ENCODE peak calls at places on chromosome 1, in four cellular contexts. Q, L, J and C are unnamed samples.

GRCh38 chr1:45677751-45678245 is 8.5 kb downstream of the GPBP1L1 start:
- DNase-seq in Q (no peak), L (no peak), J (no peak), C (no peak)

GRCh38 chr1:115927971-115928370 is 48.3 kb upstream of the SLC22A15 start:
- DNase-seq in Q (no peak), L (no peak), J (no peak), C (peak; percentile 58)

GRCh38 chr1:92352856-92353255 is 54.0 kb downstream of the RPAP2 start:
- DNase-seq in Q (no peak), L (no peak), J (no peak), C (no peak)

GRCh38 chr1:154431586-154432373 is 26.6 kb downstream of the IL6R start:
- DNase-seq in Q (no peak), L (peak; percentile 30), J (peak; percentile 63), C (peak; percentile 99)

GRCh38 chr1:85611856-85612255 is 31.3 kb downstream of the CCN1 start:
- DNase-seq in Q (no peak), L (peak; percentile 48), J (peak; percentile 78), C (peak; percentile 96)

GRCh38 chr1:56062625-56063024 is 516.7 kb downstream of the PLPP3 start:
- DNase-seq in Q (no peak), L (no peak), J (no peak), C (no peak)

GRCh38 chr1:200250469-200250868 is 159.4 kb downstream of the ZNF281 start:
- DNase-seq in Q (no peak), L (no peak), J (no peak), C (no peak)

GRCh38 chr1:25573591-25573930 is 30.2 kb downstream of the LDLRAP1 start:
- DNase-seq in Q (no peak), L (no peak), J (peak; percentile 68), C (peak; percentile 12)

GRCh38 chr1:151838491-151839412 is 868 bp downstream of the C2CD4D start:
- DNase-seq in Q (no peak), L (no peak), J (peak; percentile 46), C (peak; percentile 27)

GRCh38 chr1:12469493-12469892 is 148.5 kb downstream of the DHRS3 start:
- DNase-seq in Q (no peak), L (no peak), J (no peak), C (no peak)

GRCh38 chr1:121587777-121588176 is 403.0 kb downstream of the SRGAP2C start:
- DNase-seq in Q (no peak), L (no peak), J (no peak), C (peak; percentile 45)

GRCh38 chr1:155858805-155859233 is 548 bp upstream of the SYT11 start:
- DNase-seq in Q (no peak), L (peak; percentile 33), J (peak; percentile 21), C (peak; percentile 66)

GRCh38 chr1:178311164-178311563 is 185.6 kb downstream of the CLEC20A start:
- DNase-seq in Q (no peak), L (no peak), J (no peak), C (no peak)

GRCh38 chr1:53837924-53838653 is at the start of gene NDC1:
- DNase-seq in Q (peak; percentile 93), L (peak; percentile 93), J (peak; percentile 95), C (peak; percentile 96)

GRCh38 chr1:85463666-85464496 is 1.1 kb downstream of the DDAH1 start:
- DNase-seq in Q (no peak), L (no peak), J (no peak), C (no peak)

DNA sequence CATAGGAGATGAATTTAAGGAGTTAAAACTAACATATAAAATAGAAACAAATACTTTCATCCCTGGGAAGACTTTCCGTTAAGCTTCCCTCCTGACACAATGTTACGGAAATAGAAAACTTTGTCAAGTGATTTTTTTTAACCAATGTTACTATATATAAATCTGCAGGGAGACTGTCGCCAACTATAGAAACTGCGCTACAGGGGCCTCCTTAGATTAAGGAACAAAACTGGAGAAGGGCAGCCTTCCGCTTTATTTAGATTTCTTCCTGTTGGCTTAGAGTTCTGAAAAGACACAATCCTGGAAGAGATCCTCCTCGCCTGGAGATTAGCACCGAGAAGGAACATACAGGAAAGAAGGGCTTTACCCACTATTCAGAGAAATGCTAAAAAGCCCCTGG is 1.5 kb downstream of the MGST3 start:
- DNase-seq in Q (no peak), L (no peak), J (no peak), C (no peak)
- H3K27ac ChIP-seq in Q (no peak overlapping the region), L (peak overlapping the region; percentile 69), J (peak overlapping the region; percentile 90), C (peak overlapping the region; percentile 75)

DNA sequence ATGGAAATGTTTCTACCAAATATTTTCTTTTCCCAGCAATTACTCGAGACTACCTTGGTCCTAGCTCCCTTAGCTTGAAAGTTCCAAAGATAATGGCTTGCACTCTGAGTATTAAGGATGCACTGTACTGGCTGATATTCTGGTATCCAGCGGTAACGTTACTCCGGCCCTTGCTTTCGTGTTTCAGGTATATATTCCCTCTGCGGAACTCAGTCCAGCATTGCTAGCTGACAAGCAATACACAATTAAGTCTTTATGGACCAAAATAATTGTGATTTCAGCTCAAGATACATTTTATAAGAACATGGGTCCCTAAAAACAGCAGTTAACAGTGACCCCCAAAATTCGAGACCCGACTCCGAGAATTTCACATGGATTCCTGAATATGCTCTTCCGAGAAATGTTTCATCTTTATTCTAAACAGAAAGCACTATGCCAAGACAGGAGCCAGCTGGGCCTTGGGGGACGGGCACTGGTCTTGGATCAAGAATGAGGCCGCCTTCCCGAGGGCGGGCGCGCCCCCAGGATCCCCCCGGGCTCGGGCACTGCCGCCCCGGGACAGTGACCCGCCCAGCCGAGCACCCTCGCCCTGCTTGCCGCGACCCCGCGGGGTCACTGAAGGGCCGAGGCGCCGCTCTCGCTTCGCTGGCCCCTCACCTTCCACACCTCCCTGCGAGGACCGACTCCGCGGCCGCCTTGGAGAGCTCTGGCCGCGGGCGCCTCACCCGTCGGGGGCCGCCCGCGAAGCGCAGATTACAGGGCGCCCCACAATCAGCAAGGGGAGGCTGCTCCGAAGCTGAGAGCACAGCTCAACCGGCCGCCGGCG is 664 bp downstream of the SCYL3 start:
- DNase-seq in Q (no peak), L (peak; percentile 42), J (peak; percentile 23), C (no peak)
- H3K27ac ChIP-seq in Q (peak overlapping the region; percentile 99), L (peak overlapping the region; percentile 97), J (peak overlapping the region; percentile 92), C (peak overlapping the region; percentile 99)

GRCh38 chr1:162230096-162230495 is 146.6 kb downstream of the SPATA46 start:
- DNase-seq in Q (no peak), L (peak; percentile 41), J (no peak), C (no peak)
- H3K27ac ChIP-seq in Q (no peak overlapping the region), L (no peak overlapping the region), J (no peak overlapping the region), C (no peak overlapping the region)

GRCh38 chr1:174989540-174990181 is 10.1 kb upstream of the CACYBP start:
- DNase-seq in Q (no peak), L (no peak), J (no peak), C (no peak)

GRCh38 chr1:174988986-174989385 is 10.8 kb upstream of the CACYBP start:
- DNase-seq in Q (no peak), L (no peak), J (no peak), C (no peak)

GRCh38 chr1:174988539-174988938 is 11.2 kb upstream of the CACYBP start:
- DNase-seq in Q (no peak), L (no peak), J (no peak), C (no peak)

GRCh38 chr1:174991473-174991872 is 8.3 kb upstream of the CACYBP start:
- DNase-seq in Q (no peak), L (no peak), J (no peak), C (no peak)

GRCh38 chr1:174990382-174990999 is 9.3 kb upstream of the CACYBP start:
- DNase-seq in Q (no peak), L (no peak), J (no peak), C (no peak)
- H3K27ac ChIP-seq in Q (peak overlapping the region; percentile 51), L (peak overlapping the region; percentile 58), J (no peak overlapping the region), C (peak overlapping the region; percentile 70)

GRCh38 chr1:89609339-89609725 is 23.6 kb upstream of the LRRC8C start:
- DNase-seq in Q (no peak), L (no peak), J (no peak), C (no peak)
- H3K27ac ChIP-seq in Q (peak overlapping the region; percentile 70), L (no peak overlapping the region), J (no peak overlapping the region), C (no peak overlapping the region)

GRCh38 chr1:231396643-231397042 is 25.4 kb downstream of the EGLN1 start:
- DNase-seq in Q (no peak), L (no peak), J (no peak), C (peak; percentile 24)

GRCh38 chr1:231392380-231393131 is 29.5 kb downstream of the EGLN1 start:
- DNase-seq in Q (no peak), L (no peak), J (no peak), C (no peak)

GRCh38 chr1:231395051-231395995 is 26.8 kb downstream of the EGLN1 start:
- DNase-seq in Q (no peak), L (no peak), J (peak; percentile 71), C (peak; percentile 92)

GRCh38 chr1:231395996-231396385 is 26.1 kb downstream of the EGLN1 start:
- DNase-seq in Q (no peak), L (no peak), J (no peak), C (no peak)

GRCh38 chr1:231393668-231394067 is 28.4 kb downstream of the EGLN1 start:
- DNase-seq in Q (no peak), L (no peak), J (peak; percentile 27), C (no peak)
- H3K27ac ChIP-seq in Q (no peak overlapping the region), L (no peak overlapping the region), J (peak overlapping the region; percentile 46), C (no peak overlapping the region)

DNA sequence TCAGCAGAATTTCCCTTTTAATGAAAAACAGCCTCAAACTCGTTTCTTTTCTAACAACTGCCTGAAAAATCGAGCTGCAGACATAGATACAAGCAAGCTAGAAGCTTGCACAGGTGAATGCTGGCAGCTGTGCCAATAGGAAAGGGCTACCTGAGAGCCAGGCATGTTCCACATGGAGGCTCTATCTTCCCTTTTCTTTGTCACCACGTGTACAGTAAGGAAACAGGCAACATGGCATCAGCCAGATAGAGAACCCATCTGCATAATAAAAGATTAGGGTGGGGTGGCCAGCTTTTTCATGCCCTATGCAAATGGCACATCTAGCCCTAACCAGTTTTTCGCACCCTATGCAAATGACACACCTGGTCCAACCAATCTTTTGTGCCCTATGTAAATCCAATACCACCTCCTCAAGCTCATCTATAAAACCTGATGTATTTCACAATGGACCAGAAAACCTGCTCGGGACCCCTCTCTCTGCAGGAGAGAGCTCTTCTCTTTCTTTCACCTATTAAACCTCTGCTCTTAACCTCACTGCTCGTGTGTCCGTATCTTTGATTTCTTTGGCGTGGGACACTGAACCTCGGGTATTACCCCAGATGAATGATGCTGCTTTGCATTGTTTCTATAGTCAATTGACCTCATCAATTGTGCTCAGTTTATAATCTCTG is 94.0 kb downstream of the SLC30A10 start:
- DNase-seq in Q (no peak), L (no peak), J (no peak), C (no peak)
- H3K27ac ChIP-seq in Q (no peak overlapping the region), L (no peak overlapping the region), J (no peak overlapping the region), C (no peak overlapping the region)